ENCODE peak calls at places on chromosomes 4 and X, in nine cellular contexts. One of them, this sample, is unnamed.

GRCh38 chr4:147714575-147715401 is 17.1 kb upstream of the ARHGAP10 start:
- DNase-seq in WERI-Rb-1: no peak
- DNase-seq in CD8-positive, alpha-beta memory T cell: no peak
- DNase-seq in mesendoderm: peak
- DNase-seq in CD4-positive, alpha-beta memory T cell: no peak
- DNase-seq in A673: no peak
- DNase-seq in AG04450: peak
- DNase-seq in astrocyte: peak
- DNase-seq in brain microvascular endothelial cell: peak
- DNase-seq in this sample: no peak

GRCh38 chrX:131217878-131218486 is 71.1 kb downstream of the IGSF1 start:
- DNase-seq in A673: no peak
- DNase-seq in mesendoderm: no peak
- DNase-seq in brain microvascular endothelial cell: no peak
- DNase-seq in AG04450: no peak
- DNase-seq in WERI-Rb-1: peak
- DNase-seq in CD4-positive, alpha-beta memory T cell: no peak
- DNase-seq in astrocyte: no peak
- DNase-seq in CD8-positive, alpha-beta memory T cell: no peak
- DNase-seq in this sample: no peak

GRCh38 chr4:144645102-144645469 is 870 bp upstream of the HHIP start:
- DNase-seq in brain microvascular endothelial cell: no peak
- DNase-seq in astrocyte: no peak
- DNase-seq in A673: no peak
- DNase-seq in AG04450: no peak
- DNase-seq in mesendoderm: no peak
- DNase-seq in CD8-positive, alpha-beta memory T cell: no peak
- DNase-seq in CD4-positive, alpha-beta memory T cell: no peak
- DNase-seq in WERI-Rb-1: peak
- DNase-seq in this sample: no peak

GRCh38 chrX:85379174-85379907 is at the start of gene POF1B:
- DNase-seq in WERI-Rb-1: no peak
- DNase-seq in brain microvascular endothelial cell: no peak
- DNase-seq in CD8-positive, alpha-beta memory T cell: no peak
- DNase-seq in astrocyte: no peak
- DNase-seq in AG04450: no peak
- DNase-seq in CD4-positive, alpha-beta memory T cell: peak
- DNase-seq in A673: no peak
- DNase-seq in mesendoderm: peak
- DNase-seq in this sample: no peak

GRCh38 chr4:151324449-151325319 is 721 bp downstream of the SH3D19 start:
- DNase-seq in mesendoderm: peak
- DNase-seq in CD8-positive, alpha-beta memory T cell: no peak
- DNase-seq in WERI-Rb-1: peak
- DNase-seq in brain microvascular endothelial cell: peak
- DNase-seq in AG04450: no peak
- DNase-seq in A673: no peak
- DNase-seq in CD4-positive, alpha-beta memory T cell: no peak
- DNase-seq in astrocyte: peak
- DNase-seq in this sample: peak

GRCh38 chr4:97828646-97829045 is 314.6 kb downstream of the STPG2 start:
- DNase-seq in AG04450: no peak
- DNase-seq in astrocyte: no peak
- DNase-seq in A673: no peak
- DNase-seq in CD4-positive, alpha-beta memory T cell: no peak
- DNase-seq in CD8-positive, alpha-beta memory T cell: no peak
- DNase-seq in brain microvascular endothelial cell: no peak
- DNase-seq in WERI-Rb-1: peak
- DNase-seq in mesendoderm: no peak
- DNase-seq in this sample: no peak

GRCh38 chr4:184462724-184463123 is 11.6 kb downstream of the IRF2 start:
- DNase-seq in AG04450: no peak
- DNase-seq in brain microvascular endothelial cell: no peak
- DNase-seq in mesendoderm: no peak
- DNase-seq in WERI-Rb-1: no peak
- DNase-seq in CD4-positive, alpha-beta memory T cell: no peak
- DNase-seq in A673: no peak
- DNase-seq in astrocyte: no peak
- DNase-seq in CD8-positive, alpha-beta memory T cell: no peak
- DNase-seq in this sample: no peak

GRCh38 chr4:74805601-74806000 is 11.3 kb upstream of the BTC start:
- DNase-seq in CD8-positive, alpha-beta memory T cell: no peak
- DNase-seq in brain microvascular endothelial cell: peak
- DNase-seq in CD4-positive, alpha-beta memory T cell: no peak
- DNase-seq in astrocyte: peak
- DNase-seq in A673: peak
- DNase-seq in mesendoderm: peak
- DNase-seq in WERI-Rb-1: no peak
- DNase-seq in AG04450: peak
- DNase-seq in this sample: no peak

GRCh38 chr4:10054571-10055041 is 33.3 kb upstream of the SLC2A9 start:
- DNase-seq in CD4-positive, alpha-beta memory T cell: no peak
- DNase-seq in AG04450: no peak
- DNase-seq in mesendoderm: no peak
- DNase-seq in brain microvascular endothelial cell: no peak
- DNase-seq in CD8-positive, alpha-beta memory T cell: no peak
- DNase-seq in WERI-Rb-1: no peak
- DNase-seq in A673: no peak
- DNase-seq in astrocyte: no peak
- DNase-seq in this sample: no peak

GRCh38 chrX:153722704-153723350 is 1.4 kb downstream of the BCAP31 start:
- DNase-seq in AG04450: no peak
- DNase-seq in mesendoderm: no peak
- DNase-seq in WERI-Rb-1: no peak
- DNase-seq in brain microvascular endothelial cell: no peak
- DNase-seq in CD4-positive, alpha-beta memory T cell: no peak
- DNase-seq in astrocyte: no peak
- DNase-seq in A673: no peak
- DNase-seq in CD8-positive, alpha-beta memory T cell: no peak
- DNase-seq in this sample: no peak

GRCh38 chr4:29970626-29971025 is 749.5 kb upstream of the PCDH7 start:
- DNase-seq in CD4-positive, alpha-beta memory T cell: no peak
- DNase-seq in AG04450: no peak
- DNase-seq in astrocyte: no peak
- DNase-seq in mesendoderm: peak
- DNase-seq in brain microvascular endothelial cell: no peak
- DNase-seq in CD8-positive, alpha-beta memory T cell: no peak
- DNase-seq in WERI-Rb-1: peak
- DNase-seq in A673: peak
- DNase-seq in this sample: no peak

GRCh38 chrX:130120321-130120731 is 10.0 kb upstream of the ELF4 start:
- DNase-seq in A673: no peak
- DNase-seq in WERI-Rb-1: no peak
- DNase-seq in CD8-positive, alpha-beta memory T cell: peak
- DNase-seq in brain microvascular endothelial cell: no peak
- DNase-seq in mesendoderm: peak
- DNase-seq in astrocyte: no peak
- DNase-seq in CD4-positive, alpha-beta memory T cell: no peak
- DNase-seq in AG04450: no peak
- DNase-seq in this sample: no peak

GRCh38 chrX:130121505-130121800 is 11.2 kb upstream of the ELF4 start:
- DNase-seq in astrocyte: no peak
- DNase-seq in CD4-positive, alpha-beta memory T cell: no peak
- DNase-seq in A673: no peak
- DNase-seq in CD8-positive, alpha-beta memory T cell: no peak
- DNase-seq in mesendoderm: no peak
- DNase-seq in WERI-Rb-1: no peak
- DNase-seq in brain microvascular endothelial cell: no peak
- DNase-seq in AG04450: no peak
- DNase-seq in this sample: no peak

GRCh38 chrX:130124577-130124976 is 14.3 kb upstream of the ELF4 start:
- DNase-seq in mesendoderm: peak
- DNase-seq in CD4-positive, alpha-beta memory T cell: no peak
- DNase-seq in brain microvascular endothelial cell: no peak
- DNase-seq in A673: no peak
- DNase-seq in WERI-Rb-1: no peak
- DNase-seq in astrocyte: no peak
- DNase-seq in CD8-positive, alpha-beta memory T cell: no peak
- DNase-seq in AG04450: no peak
- DNase-seq in this sample: no peak

GRCh38 chrX:130120746-130121504 is 10.6 kb upstream of the ELF4 start:
- DNase-seq in WERI-Rb-1: no peak
- DNase-seq in brain microvascular endothelial cell: no peak
- DNase-seq in CD4-positive, alpha-beta memory T cell: peak
- DNase-seq in astrocyte: peak
- DNase-seq in mesendoderm: peak
- DNase-seq in AG04450: no peak
- DNase-seq in A673: peak
- DNase-seq in CD8-positive, alpha-beta memory T cell: peak
- DNase-seq in this sample: peak

DNA sequence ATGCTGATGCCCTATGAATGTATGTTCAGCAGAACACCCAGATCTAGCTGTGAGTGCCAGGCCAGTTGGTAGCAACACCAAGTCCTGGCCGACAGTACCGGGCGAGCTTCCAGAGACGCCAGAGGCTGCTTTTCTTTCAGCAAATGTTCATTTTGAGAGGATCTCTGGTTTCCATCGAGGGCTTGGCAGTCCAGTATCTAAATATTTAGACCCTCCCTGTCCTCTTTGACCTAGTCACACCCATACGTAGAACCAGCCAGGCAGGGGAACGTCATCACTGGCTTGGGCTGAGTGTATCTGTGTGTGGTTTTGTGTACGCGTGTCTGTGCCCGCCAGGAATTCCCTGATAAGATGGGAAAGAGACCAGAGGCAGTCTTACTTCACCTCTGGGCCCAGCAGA is 14.8 kb upstream of the ELF4 start:
- DNase-seq in WERI-Rb-1: no peak
- DNase-seq in astrocyte: no peak
- DNase-seq in CD8-positive, alpha-beta memory T cell: no peak
- DNase-seq in brain microvascular endothelial cell: no peak
- DNase-seq in CD4-positive, alpha-beta memory T cell: no peak
- DNase-seq in mesendoderm: no peak
- DNase-seq in AG04450: no peak
- DNase-seq in A673: no peak
- DNase-seq in this sample: no peak
- H3K27ac ChIP-seq in WERI-Rb-1: no peak
- H3K27ac ChIP-seq in astrocyte: no peak
- H3K27ac ChIP-seq in CD8-positive, alpha-beta memory T cell: no peak
- H3K27ac ChIP-seq in brain microvascular endothelial cell: no peak
- H3K27ac ChIP-seq in CD4-positive, alpha-beta memory T cell: no peak
- H3K27ac ChIP-seq in mesendoderm: no peak
- H3K27ac ChIP-seq in AG04450: no peak
- H3K27ac ChIP-seq in A673: no peak
- H3K27ac ChIP-seq in this sample: no peak

GRCh38 chrX:124557976-124558375 is 211.6 kb downstream of the SH2D1A start:
- DNase-seq in A673: no peak
- DNase-seq in brain microvascular endothelial cell: no peak
- DNase-seq in CD4-positive, alpha-beta memory T cell: no peak
- DNase-seq in astrocyte: no peak
- DNase-seq in AG04450: no peak
- DNase-seq in mesendoderm: no peak
- DNase-seq in WERI-Rb-1: no peak
- DNase-seq in CD8-positive, alpha-beta memory T cell: no peak
- DNase-seq in this sample: no peak

DNA sequence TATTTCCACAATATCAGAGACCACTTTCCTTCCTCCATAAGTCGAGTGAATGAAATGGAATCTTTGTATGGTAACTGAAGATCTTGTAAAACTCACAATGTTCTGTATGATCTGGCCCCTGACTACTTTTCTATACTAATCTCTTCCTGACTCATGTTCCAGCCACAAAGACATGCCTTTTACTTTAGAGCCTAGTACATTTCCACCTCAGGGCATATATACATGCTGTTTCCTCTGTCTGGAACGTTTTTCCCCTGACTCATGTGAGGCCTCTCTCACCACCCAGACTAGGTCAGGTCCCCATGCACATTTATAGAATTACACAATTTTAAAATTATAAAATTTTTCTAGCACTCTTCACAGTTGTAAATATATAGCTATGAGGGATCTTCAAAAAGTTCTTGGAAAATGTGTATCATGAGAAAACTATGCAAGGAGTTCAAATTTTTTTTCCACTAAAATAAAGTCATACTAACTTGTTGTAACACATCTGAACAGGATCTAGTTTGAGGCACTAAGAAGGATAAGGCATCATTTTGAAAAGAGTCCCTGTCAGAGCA is 208.8 kb downstream of the SH2D1A start:
- DNase-seq in astrocyte: peak
- DNase-seq in mesendoderm: peak
- DNase-seq in WERI-Rb-1: no peak
- DNase-seq in AG04450: peak
- DNase-seq in CD4-positive, alpha-beta memory T cell: no peak
- DNase-seq in brain microvascular endothelial cell: peak
- DNase-seq in CD8-positive, alpha-beta memory T cell: no peak
- DNase-seq in A673: peak
- DNase-seq in this sample: no peak
- H3K27ac ChIP-seq in astrocyte: peak
- H3K27ac ChIP-seq in mesendoderm: no peak
- H3K27ac ChIP-seq in WERI-Rb-1: no peak
- H3K27ac ChIP-seq in AG04450: no peak
- H3K27ac ChIP-seq in CD4-positive, alpha-beta memory T cell: no peak
- H3K27ac ChIP-seq in brain microvascular endothelial cell: no peak
- H3K27ac ChIP-seq in CD8-positive, alpha-beta memory T cell: no peak
- H3K27ac ChIP-seq in A673: no peak
- H3K27ac ChIP-seq in this sample: no peak

GRCh38 chr4:173538903-173539445 is 8.9 kb upstream of the HAND2 start:
- DNase-seq in A673: no peak
- DNase-seq in mesendoderm: no peak
- DNase-seq in astrocyte: no peak
- DNase-seq in CD8-positive, alpha-beta memory T cell: no peak
- DNase-seq in AG04450: no peak
- DNase-seq in brain microvascular endothelial cell: no peak
- DNase-seq in WERI-Rb-1: no peak
- DNase-seq in CD4-positive, alpha-beta memory T cell: no peak
- DNase-seq in this sample: no peak
- H3K27ac ChIP-seq in A673: peak
- H3K27ac ChIP-seq in mesendoderm: no peak
- H3K27ac ChIP-seq in astrocyte: no peak
- H3K27ac ChIP-seq in CD8-positive, alpha-beta memory T cell: no peak
- H3K27ac ChIP-seq in AG04450: no peak
- H3K27ac ChIP-seq in brain microvascular endothelial cell: no peak
- H3K27ac ChIP-seq in WERI-Rb-1: no peak
- H3K27ac ChIP-seq in CD4-positive, alpha-beta memory T cell: no peak
- H3K27ac ChIP-seq in this sample: no peak

GRCh38 chrX:50067435-50068292 is 133.1 kb downstream of the AKAP4 start:
- DNase-seq in brain microvascular endothelial cell: peak
- DNase-seq in WERI-Rb-1: peak
- DNase-seq in A673: peak
- DNase-seq in CD4-positive, alpha-beta memory T cell: no peak
- DNase-seq in astrocyte: peak
- DNase-seq in mesendoderm: peak
- DNase-seq in CD8-positive, alpha-beta memory T cell: no peak
- DNase-seq in AG04450: no peak
- DNase-seq in this sample: peak
- H3K27ac ChIP-seq in brain microvascular endothelial cell: peak
- H3K27ac ChIP-seq in WERI-Rb-1: no peak
- H3K27ac ChIP-seq in A673: no peak
- H3K27ac ChIP-seq in CD4-positive, alpha-beta memory T cell: no peak
- H3K27ac ChIP-seq in astrocyte: peak
- H3K27ac ChIP-seq in mesendoderm: peak
- H3K27ac ChIP-seq in CD8-positive, alpha-beta memory T cell: no peak
- H3K27ac ChIP-seq in AG04450: peak
- H3K27ac ChIP-seq in this sample: no peak